ENCODE peak calls at places on chromosomes 4 and X, in five cellular contexts. Z is glutamatergic neuron, S is colonic mucosa, R is Caki2, E is cardiac fibroblast. D is an unnamed sample.

GRCh38 chr4:138259296-138259695 is 17.1 kb upstream of the SLC7A11 start:
- DNase-seq in Z (no peak), S (no peak), R (no peak), E (no peak), D (no peak)

GRCh38 chr4:18075823-18076433 is 54.4 kb upstream of the LCORL start:
- DNase-seq in Z (no peak), S (peak; percentile 40), R (no peak), E (peak; percentile 18), D (no peak)

GRCh38 chr4:6443035-6444023 is 29.1 kb downstream of the PPP2R2C start:
- DNase-seq in Z (peak; percentile 37), S (no peak), R (no peak), E (no peak), D (no peak)

GRCh38 chr4:123661080-123661737 is 264.6 kb downstream of the SPRY1 start:
- DNase-seq in Z (no peak), S (no peak), R (peak; percentile 16), E (peak; percentile 64), D (no peak)

GRCh38 chr4:92064574-92064973 is 239.2 kb upstream of the GRID2 start:
- DNase-seq in Z (no peak), S (no peak), R (no peak), E (no peak), D (no peak)

GRCh38 chr4:38889143-38889542 is 21.5 kb downstream of the FAM114A1 start:
- DNase-seq in Z (no peak), S (no peak), R (peak; percentile 39), E (peak; percentile 87), D (no peak)

GRCh38 chr4:112938461-112939058 is 110.9 kb upstream of the ANK2 start:
- DNase-seq in Z (no peak), S (no peak), R (peak; percentile 35), E (peak; percentile 74), D (no peak)

GRCh38 chrX:24229967-24230366 is 80.4 kb downstream of the ZFX start:
- DNase-seq in Z (no peak), S (no peak), R (no peak), E (peak; percentile 18), D (no peak)

GRCh38 chr4:21470531-21470930 is 478.0 kb downstream of the KCNIP4 start:
- DNase-seq in Z (no peak), S (no peak), R (peak; percentile 12), E (peak; percentile 55), D (no peak)

GRCh38 chr4:15913631-15913970 is 24.9 kb downstream of the FGFBP1 start:
- DNase-seq in Z (no peak), S (no peak), R (peak; percentile 79), E (peak; percentile 97), D (no peak)

GRCh38 chr4:17561195-17561909 is 15.6 kb upstream of the LAP3 start:
- DNase-seq in Z (no peak), S (no peak), R (no peak), E (peak; percentile 55), D (no peak)